ENCODE peak calls at places on chromosomes 12 and 14, in six cellular contexts. Y, S, U, D, O and L are unnamed samples.

GRCh38 chr12:122834921-122835692 is at the start of gene HIP1R:
- DNase-seq in Y (no peak), U (peak; percentile 55), O (peak; percentile 66), D (no peak), S (no peak), L (peak; percentile 42)

GRCh38 chr14:61561144-61561543 is 134.2 kb upstream of the HIF1A start:
- DNase-seq in D (no peak), Y (peak; percentile 39), U (no peak), O (peak; percentile 67), S (no peak), L (no peak)

GRCh38 chr12:106841471-106842302 is 67.2 kb downstream of the RIC8B start:
- DNase-seq in S (peak; percentile 49), U (peak; percentile 70), O (peak; percentile 72), Y (peak; percentile 72), D (no peak), L (peak; percentile 22)

GRCh38 chr14:69673578-69674305 is 62.3 kb downstream of the SUSD6 start:
- DNase-seq in U (no peak), Y (peak; percentile 54), D (no peak), S (no peak), O (no peak), L (no peak)

GRCh38 chr12:12786371-12786715 is 884 bp downstream of the APOLD1 start:
- DNase-seq in D (no peak), Y (no peak), O (peak; percentile 68), S (no peak), U (no peak), L (no peak)

GRCh38 chr12:19454837-19455236 is 15.5 kb downstream of the AEBP2 start:
- DNase-seq in O (no peak), U (no peak), S (no peak), D (no peak), Y (no peak), L (no peak)

GRCh38 chr14:100547633-100548294 is 39.5 kb downstream of the BEGAIN start:
- DNase-seq in S (peak; percentile 53), O (peak; percentile 59), D (peak; percentile 85), U (peak; percentile 34), Y (peak; percentile 72), L (no peak)

GRCh38 chr12:14171111-14171510 is 189.7 kb upstream of the GRIN2B start:
- DNase-seq in S (no peak), U (no peak), D (no peak), Y (no peak), O (no peak), L (no peak)

GRCh38 chr14:64410084-64410774 is 22.1 kb downstream of the MTHFD1 start:
- DNase-seq in S (no peak), D (no peak), O (peak; percentile 42), U (no peak), Y (no peak), L (no peak)

GRCh38 chr14:58278177-58278576 is 20.2 kb upstream of the ARID4A start:
- DNase-seq in D (no peak), S (no peak), U (no peak), O (no peak), Y (no peak), L (no peak)

GRCh38 chr14:32382704-32383103 is 53.6 kb downstream of the AKAP6 start:
- DNase-seq in O (peak; percentile 50), S (peak; percentile 23), D (no peak), Y (no peak), U (no peak), L (peak; percentile 24)

GRCh38 chr12:4589941-4590340 is 27.9 kb downstream of the DYRK4 start:
- DNase-seq in U (no peak), O (no peak), D (no peak), Y (no peak), S (no peak), L (no peak)

GRCh38 chr12:120172053-120172452 is 22.5 kb downstream of the GCN1 start:
- DNase-seq in O (no peak), S (no peak), U (no peak), D (peak; percentile 21), Y (no peak), L (no peak)

GRCh38 chr12:72467985-72468384 is 195.8 kb downstream of the TRHDE start:
- DNase-seq in S (no peak), D (no peak), U (no peak), Y (no peak), O (no peak), L (no peak)

GRCh38 chr12:90065301-90065801 is 356.7 kb upstream of the ATP2B1 start:
- DNase-seq in O (no peak), S (no peak), Y (no peak), U (no peak), D (no peak), L (peak; percentile 45)

GRCh38 chr12:89949457-89950195 is 241.0 kb upstream of the ATP2B1 start:
- DNase-seq in Y (peak; percentile 53), S (peak; percentile 63), D (no peak), U (no peak), O (peak; percentile 74), L (no peak)

GRCh38 chr12:116959845-116960514 is 49.2 kb downstream of the FBXW8 start:
- DNase-seq in O (no peak), Y (no peak), D (no peak), S (no peak), U (no peak), L (no peak)

GRCh38 chr12:71636704-71637115 is 26.9 kb downstream of the ZFC3H1 start:
- DNase-seq in Y (no peak), S (peak; percentile 41), D (no peak), U (no peak), O (peak; percentile 81), L (no peak)

GRCh38 chr12:116142936-116143882 is 134.3 kb downstream of the MED13L start:
- DNase-seq in U (no peak), D (no peak), O (peak; percentile 87), Y (no peak), S (peak; percentile 54), L (no peak)

GRCh38 chr14:32932302-32932920 is 6.3 kb upstream of the NPAS3 start:
- DNase-seq in U (no peak), S (no peak), O (no peak), Y (no peak), D (no peak), L (no peak)

GRCh38 chr12:104910196-104910840 is 47.8 kb downstream of the SLC41A2 start:
- DNase-seq in Y (no peak), D (no peak), O (peak; percentile 37), U (no peak), S (peak; percentile 5), L (no peak)

GRCh38 chr12:76591461-76591860 is 31.9 kb upstream of the OSBPL8 start:
- DNase-seq in O (no peak), D (no peak), S (no peak), U (no peak), Y (no peak), L (no peak)

GRCh38 chr14:49939884-49940510 is 47.1 kb downstream of the ARF6 start:
- DNase-seq in Y (no peak), O (no peak), D (no peak), S (no peak), U (no peak), L (no peak)

GRCh38 chr14:79016828-79017505 is 846.8 kb downstream of the NRXN3 start:
- DNase-seq in U (no peak), O (peak; percentile 77), Y (no peak), S (peak; percentile 55), D (no peak), L (no peak)

GRCh38 chr14:49970474-49971147 is 77.7 kb downstream of the ARF6 start:
- DNase-seq in U (peak; percentile 80), D (no peak), S (no peak), O (peak; percentile 86), Y (no peak), L (no peak)

GRCh38 chr12:51689972-51690371 is 98.9 kb downstream of the SCN8A start:
- DNase-seq in O (no peak), D (no peak), S (no peak), Y (no peak), U (no peak), L (no peak)

GRCh38 chr12:51692016-51692415 is 101.0 kb downstream of the SCN8A start:
- DNase-seq in O (no peak), D (no peak), Y (no peak), S (no peak), U (no peak), L (no peak)

GRCh38 chr12:51683763-51684357 is 92.8 kb downstream of the SCN8A start:
- DNase-seq in D (no peak), U (no peak), O (peak; percentile 76), S (peak; percentile 34), Y (no peak), L (no peak)

GRCh38 chr12:51687142-51687935 is 96.3 kb downstream of the SCN8A start:
- DNase-seq in Y (no peak), D (no peak), O (peak; percentile 52), U (no peak), S (no peak), L (no peak)

GRCh38 chr12:51686727-51687126 is 95.7 kb downstream of the SCN8A start:
- DNase-seq in Y (no peak), S (no peak), U (no peak), O (peak; percentile 8), D (no peak), L (no peak)
- H3K27ac ChIP-seq in Y (no peak overlapping the region), S (no peak overlapping the region), U (no peak overlapping the region), O (no peak overlapping the region), D (no peak overlapping the region), L (no peak overlapping the region)

DNA sequence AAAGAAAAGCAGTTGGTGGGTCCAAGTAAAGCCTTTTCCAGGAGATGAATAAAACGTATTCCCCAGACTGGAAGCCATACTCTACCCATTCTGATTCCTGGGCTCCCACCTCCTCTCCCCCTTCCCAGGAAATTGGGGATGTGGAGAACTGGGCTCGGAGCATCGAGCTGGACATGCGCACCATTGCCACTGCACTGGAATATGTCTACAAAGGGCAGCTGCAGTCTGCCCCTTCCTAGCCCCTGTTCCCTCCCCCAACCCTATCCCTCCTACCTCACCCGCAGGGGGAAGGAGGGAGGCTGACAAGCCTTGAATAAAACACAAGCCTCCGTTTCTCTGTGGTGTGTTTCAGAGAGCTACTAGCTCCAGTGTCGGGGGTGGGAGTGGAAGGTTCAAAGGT is 822 bp upstream of the RDH5 start:
- DNase-seq in D (peak; percentile 35), U (no peak), O (no peak), Y (no peak), S (no peak), L (no peak)
- H3K27ac ChIP-seq in D (peak overlapping the region; percentile 38), U (peak overlapping the region; percentile 12), O (peak overlapping the region; percentile 90), Y (no peak overlapping the region), S (peak overlapping the region; percentile 99), L (peak overlapping the region; percentile 81)

GRCh38 chr12:2804390-2805145 is 7.9 kb upstream of the ITFG2 start:
- DNase-seq in D (peak; percentile 79), S (no peak), O (peak; percentile 73), Y (peak; percentile 81), U (peak; percentile 42), L (no peak)
- H3K27ac ChIP-seq in D (no peak overlapping the region), S (no peak overlapping the region), O (peak overlapping the region; percentile 22), Y (no peak overlapping the region), U (no peak overlapping the region), L (no peak overlapping the region)

GRCh38 chr12:130097798-130098255 is 64.4 kb upstream of the FZD10 start:
- DNase-seq in U (no peak), Y (no peak), D (no peak), S (peak; percentile 81), O (no peak), L (no peak)
- H3K27ac ChIP-seq in U (no peak overlapping the region), Y (no peak overlapping the region), D (no peak overlapping the region), S (peak overlapping the region; percentile 31), O (no peak overlapping the region), L (no peak overlapping the region)